ENCODE peak calls at places on chromosomes 5 and 9, in six cellular contexts. H is uterus, G is H7, N is GM23338, X is upper lobe of left lung, M is stomach. O is an unnamed sample.

GRCh38 chr5:176317534-176318374 is 43.8 kb downstream of the KIAA1191 start:
- DNase-seq in H (no peak), G (no peak), N (no peak), X (no peak), M (peak; percentile 30), O (no peak)

GRCh38 chr5:153372433-153373167 is 117.9 kb upstream of the GRIA1 start:
- DNase-seq in H (no peak), G (no peak), N (no peak), X (no peak), M (no peak), O (no peak)

GRCh38 chr5:167561796-167562195 is 729.6 kb upstream of the WWC1 start:
- DNase-seq in H (no peak), G (peak; percentile 9), N (peak; percentile 32), X (no peak), M (no peak), O (no peak)

GRCh38 chr5:66238435-66238834 is 94.3 kb downstream of the SREK1 start:
- DNase-seq in H (no peak), G (no peak), N (no peak), X (no peak), M (no peak), O (no peak)

GRCh38 chr5:177399903-177400868 is at the start of gene PFN3:
- DNase-seq in H (no peak), G (peak; percentile 73), N (peak; percentile 90), X (peak; percentile 83), M (peak; percentile 43), O (no peak)

GRCh38 chr5:132668706-132669454 is 4.9 kb upstream of the IL4 start:
- DNase-seq in H (no peak), G (no peak), N (no peak), X (no peak), M (no peak), O (no peak)

GRCh38 chr9:133273819-133274218 is 1.2 kb downstream of the ABO start:
- DNase-seq in H (no peak), G (no peak), N (no peak), X (no peak), M (no peak), O (no peak)

GRCh38 chr9:75200892-75201470 is 112.7 kb downstream of the OSTF1 start:
- DNase-seq in H (no peak), G (peak; percentile 46), N (peak; percentile 86), X (no peak), M (no peak), O (peak; percentile 79)

GRCh38 chr5:138000102-138000723 is 32.7 kb downstream of the FAM13B start:
- DNase-seq in H (no peak), G (no peak), N (no peak), X (no peak), M (no peak), O (no peak)

GRCh38 chr5:139571966-139572365 is 10.8 kb downstream of the UBE2D2 start:
- DNase-seq in H (no peak), G (no peak), N (no peak), X (no peak), M (no peak), O (no peak)

GRCh38 chr9:113570749-113571711 is 107.5 kb downstream of the RGS3 start:
- DNase-seq in H (no peak), G (no peak), N (no peak), X (no peak), M (no peak), O (peak; percentile 58)

GRCh38 chr5:34656001-34656699 is at the start of gene RAI14:
- DNase-seq in H (peak; percentile 89), G (peak; percentile 92), N (peak; percentile 87), X (peak; percentile 95), M (peak; percentile 83), O (peak; percentile 95)

GRCh38 chr9:86262436-86262835 is 3.0 kb upstream of the C9orf153 start:
- DNase-seq in H (no peak), G (no peak), N (no peak), X (no peak), M (no peak), O (no peak)
- H3K36me3 ChIP-seq in H (no peaks in the 10 kb centered on the region), G (peaks cover 3% of the 10 kb centered on the region), N (no peaks in the 10 kb centered on the region), X (peaks cover 31% of the 10 kb centered on the region), M (peaks cover 49% of the 10 kb centered on the region), O (peaks cover 29% of the 10 kb centered on the region)

GRCh38 chr5:160470437-160471341 is 49.0 kb downstream of the PTTG1 start:
- DNase-seq in H (no peak), G (no peak), N (no peak), X (no peak), M (peak; percentile 27), O (peak; percentile 64)
- H3K4me3 ChIP-seq in H (no peak overlapping the region), G (no peak overlapping the region), N (no peak overlapping the region), X (no peak overlapping the region), M (no peak overlapping the region), O (peak overlapping the region; percentile 36)

GRCh38 chr5:111743521-111743920 is 13.5 kb downstream of the NREP start:
- DNase-seq in H (no peak), G (no peak), N (no peak), X (no peak), M (no peak), O (no peak)

GRCh38 chr5:111743993-111744392 is 13.0 kb downstream of the NREP start:
- DNase-seq in H (no peak), G (no peak), N (no peak), X (no peak), M (no peak), O (peak; percentile 76)

GRCh38 chr5:111742595-111742994 is 14.4 kb downstream of the NREP start:
- DNase-seq in H (peak; percentile 40), G (no peak), N (no peak), X (no peak), M (no peak), O (peak; percentile 92)

GRCh38 chr5:111741270-111741669 is 15.7 kb downstream of the NREP start:
- DNase-seq in H (no peak), G (no peak), N (no peak), X (no peak), M (no peak), O (no peak)

GRCh38 chr5:111742166-111742565 is 14.8 kb downstream of the NREP start:
- DNase-seq in H (no peak), G (no peak), N (no peak), X (no peak), M (no peak), O (no peak)
- H3K36me3 ChIP-seq in H (no peaks in the 10 kb centered on the region), G (no peaks in the 10 kb centered on the region), N (no peaks in the 10 kb centered on the region), X (no peaks in the 10 kb centered on the region), M (no peaks in the 10 kb centered on the region), O (no peaks in the 10 kb centered on the region)

GRCh38 chr9:87958591-87958990 is 15.7 kb downstream of the CDK20 start:
- DNase-seq in H (no peak), G (no peak), N (no peak), X (no peak), M (no peak), O (no peak)

GRCh38 chr9:87959916-87960581 is 14.3 kb downstream of the CDK20 start:
- DNase-seq in H (no peak), G (no peak), N (no peak), X (no peak), M (no peak), O (no peak)

GRCh38 chr9:87954230-87954629 is 20.1 kb downstream of the CDK20 start:
- DNase-seq in H (no peak), G (no peak), N (no peak), X (no peak), M (no peak), O (no peak)

GRCh38 chr9:87963770-87964169 is 10.6 kb downstream of the CDK20 start:
- DNase-seq in H (no peak), G (no peak), N (no peak), X (no peak), M (no peak), O (no peak)

DNA sequence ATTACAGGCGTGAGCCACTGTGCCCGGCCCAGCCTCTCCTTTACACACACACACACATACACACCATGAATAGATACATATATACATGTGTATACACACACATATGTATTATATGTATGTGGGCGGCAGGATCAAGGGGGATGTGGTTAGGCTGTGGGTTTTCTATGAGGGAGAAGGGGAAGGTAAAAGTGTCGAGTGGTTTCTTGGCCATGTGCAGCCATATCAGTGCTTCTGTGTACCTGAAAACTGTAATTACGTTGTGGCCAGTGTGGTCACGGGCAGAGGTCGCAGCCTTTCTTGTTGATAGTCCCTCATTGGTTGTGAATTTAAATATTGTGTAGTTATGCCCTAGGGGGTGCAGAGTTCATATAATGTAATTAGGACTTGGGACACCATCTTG is 16.5 kb downstream of the CDK20 start:
- DNase-seq in H (no peak), G (no peak), N (no peak), X (no peak), M (no peak), O (no peak)
- H3K4me3 ChIP-seq in H (no peak overlapping the region), G (no peak overlapping the region), N (no peak overlapping the region), X (no peak overlapping the region), M (no peak overlapping the region), O (no peak overlapping the region)

DNA sequence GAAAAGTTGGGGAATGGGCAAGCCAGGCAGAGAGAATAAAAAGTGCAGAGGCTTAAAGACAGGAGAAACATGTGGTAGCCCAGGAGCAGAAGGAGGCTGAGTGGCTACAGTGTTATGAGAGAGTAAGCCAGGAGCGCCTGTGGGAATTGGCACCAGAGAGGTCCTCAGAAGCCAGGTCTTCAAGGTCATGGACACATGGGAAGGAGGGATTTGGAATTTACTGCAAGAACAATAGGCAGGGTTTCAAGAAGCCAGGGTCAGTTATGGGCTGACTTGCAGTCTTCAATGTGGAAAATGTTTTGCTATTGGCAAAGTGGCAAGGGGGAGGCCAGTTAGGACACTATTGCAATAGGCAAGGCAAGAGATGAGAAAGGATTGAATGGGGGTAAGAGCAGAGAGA is 29.3 kb downstream of the ERAP1 start:
- DNase-seq in H (no peak), G (no peak), N (no peak), X (no peak), M (no peak), O (no peak)
- H3K36me3 ChIP-seq in H (no peaks in the 10 kb centered on the region), G (peaks cover 1% of the 10 kb centered on the region), N (no peaks in the 10 kb centered on the region), X (peaks cover 91% of the 10 kb centered on the region), M (peaks cover 75% of the 10 kb centered on the region), O (peaks cover 82% of the 10 kb centered on the region)

O was measured in adipocyte.